ENCODE peak calls at places on chromosome 9, in four cellular contexts. S, R, H and D are unnamed samples.
A peak's percentile ranks its signal among the peaks of the same experiment; 100 is the strongest.

GRCh38 chr9:108478871-108479332 is 376.9 kb downstream of the ACTL7B start:
- DNase-seq in S (no peak), R (no peak), H (no peak), D (no peak)

GRCh38 chr9:98879958-98880300 is 63.8 kb upstream of the COL15A1 start:
- DNase-seq in S (peak; percentile 89), R (no peak), H (no peak), D (no peak)

GRCh38 chr9:132849168-132849831 is 28.8 kb downstream of the AK8 start:
- DNase-seq in S (no peak), R (no peak), H (peak; percentile 93), D (no peak)

GRCh38 chr9:136694163-136694864 is 7.1 kb upstream of the AGPAT2 start:
- DNase-seq in S (peak; percentile 86), R (peak; percentile 89), H (no peak), D (no peak)

GRCh38 chr9:116945817-116946216 is 258.7 kb downstream of the TRIM32 start:
- DNase-seq in S (no peak), R (no peak), H (no peak), D (no peak)

GRCh38 chr9:13898957-13899356 is 415.0 kb downstream of the NFIB start:
- DNase-seq in S (no peak), R (no peak), H (no peak), D (peak; percentile 44)

GRCh38 chr9:135009711-135010362 is 77.6 kb upstream of the OLFM1 start:
- DNase-seq in S (peak; percentile 49), R (no peak), H (no peak), D (no peak)

GRCh38 chr9:74951107-74951720 is 1.5 kb downstream of the C9orf40 start:
- DNase-seq in S (no peak), R (no peak), H (no peak), D (no peak)

GRCh38 chr9:137021979-137022619 is 5.9 kb downstream of the ABCA2 start:
- DNase-seq in S (no peak), R (no peak), H (no peak), D (no peak)

GRCh38 chr9:23728736-23729135 is 97.3 kb downstream of the ELAVL2 start:
- DNase-seq in S (no peak), R (no peak), H (no peak), D (no peak)

GRCh38 chr9:30039712-30040111 is 2344.7 kb upstream of the ACO1 start:
- DNase-seq in S (no peak), R (no peak), H (no peak), D (no peak)

GRCh38 chr9:9003184-9003583 is 1203.6 kb upstream of the DMAC1 start:
- DNase-seq in S (no peak), R (no peak), H (no peak), D (no peak)

GRCh38 chr9:6564868-6565267 is 80.7 kb downstream of the GLDC start:
- DNase-seq in S (no peak), R (no peak), H (no peak), D (peak; percentile 30)

GRCh38 chr9:131799177-131799823 is 59.4 kb upstream of the RAPGEF1 start:
- DNase-seq in S (no peak), R (no peak), H (no peak), D (no peak)

GRCh38 chr9:133163559-133164208 is at the start of gene GBGT1:
- DNase-seq in S (peak; percentile 89), R (peak; percentile 77), H (peak; percentile 85), D (peak; percentile 92)

GRCh38 chr9:137445930-137446431 is 4.8 kb upstream of the ENTPD8 start:
- DNase-seq in S (peak; percentile 75), R (peak; percentile 75), H (no peak), D (no peak)

GRCh38 chr9:27353405-27354229 is 56.7 kb upstream of the EQTN start:
- DNase-seq in S (no peak), R (no peak), H (no peak), D (no peak)
- TF ChIP-seq CTCF in S (no peak), R (no peak), H (no peak), D (no peak)

GRCh38 chr9:129337287-129338140 is 159.5 kb upstream of the IER5L start:
- DNase-seq in S (no peak), R (peak; percentile 42), H (no peak), D (no peak)

GRCh38 chr9:129340427-129341196 is 162.6 kb upstream of the IER5L start:
- DNase-seq in S (no peak), R (no peak), H (no peak), D (peak; percentile 23)

GRCh38 chr9:129341197-129341990 is 163.3 kb upstream of the IER5L start:
- DNase-seq in S (no peak), R (no peak), H (peak; percentile 88), D (no peak)

GRCh38 chr9:129338701-129339445 is 160.8 kb upstream of the IER5L start:
- DNase-seq in S (no peak), R (no peak), H (no peak), D (no peak)

GRCh38 chr9:129339539-129340157 is 161.6 kb upstream of the IER5L start:
- DNase-seq in S (no peak), R (no peak), H (no peak), D (no peak)
- H3K27ac ChIP-seq in S (peak overlapping the region; percentile 14), R (no peak overlapping the region), H (no peak overlapping the region), D (no peak overlapping the region)

GRCh38 chr9:109941771-109942170 is 161.8 kb downstream of the PALM2AKAP2 start:
- DNase-seq in S (no peak), R (no peak), H (no peak), D (no peak)
- TF ChIP-seq CTCF in S (no peak), R (no peak), H (no peak), D (no peak)

DNA sequence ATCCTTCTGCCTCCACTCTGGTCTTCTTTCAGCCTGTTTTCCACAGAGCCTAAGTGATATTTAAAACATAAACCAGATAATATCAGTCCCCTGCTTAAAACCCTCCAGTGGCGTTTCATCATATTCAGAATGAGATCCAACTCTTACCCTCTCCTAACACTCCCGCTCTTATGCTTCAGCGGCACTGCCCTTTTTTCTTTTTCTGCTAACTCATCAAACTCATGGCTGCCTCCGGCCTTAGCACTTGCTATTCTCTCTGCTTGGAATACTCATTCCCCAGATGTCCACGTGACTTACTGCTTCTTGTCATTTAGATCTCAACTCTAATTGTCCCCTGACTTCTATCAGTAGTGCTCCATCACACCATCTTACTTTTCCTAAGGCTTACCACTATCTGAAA is 73.6 kb downstream of the PIP5K1B start:
- DNase-seq in S (no peak), R (no peak), H (no peak), D (no peak)
- H3K27ac ChIP-seq in S (no peak overlapping the region), R (no peak overlapping the region), H (peak overlapping the region; percentile 92), D (no peak overlapping the region)